ENCODE peak calls at places on chromosomes 1 and 21, in nine cellular contexts. W, S, T, Z, P, L, R, K and I are unnamed samples.

GRCh38 chr1:14961661-14962267 is 191.8 kb upstream of the TMEM51 start:
- DNase-seq in W (no peak), L (no peak), S (no peak), K (no peak), R (no peak), Z (no peak), P (no peak), T (no peak), I (no peak)

GRCh38 chr1:64038965-64039926 is 164.2 kb upstream of the UBE2U start:
- DNase-seq in W (no peak), Z (no peak), L (peak), R (peak), T (peak), S (no peak), K (no peak), P (no peak), I (peak)

GRCh38 chr1:2974701-2975301 is 46.5 kb upstream of the ACTRT2 start:
- DNase-seq in K (no peak), L (peak), T (no peak), S (no peak), R (peak), Z (no peak), W (no peak), P (no peak), I (no peak)

GRCh38 chr1:33930346-33931114 is 66.7 kb downstream of the HMGB4 start:
- DNase-seq in P (no peak), R (no peak), S (no peak), T (no peak), Z (no peak), L (no peak), W (no peak), K (no peak), I (no peak)

GRCh38 chr21:44953628-44954021 is 13.8 kb downstream of the SLX9 start:
- DNase-seq in S (no peak), P (no peak), T (no peak), Z (no peak), L (no peak), W (no peak), R (no peak), K (no peak), I (no peak)

GRCh38 chr21:42997053-42997452 is 22.7 kb downstream of the PKNOX1 start:
- DNase-seq in S (no peak), T (peak), W (no peak), L (peak), K (no peak), Z (no peak), P (no peak), R (no peak), I (peak)

GRCh38 chr21:41369105-41369914 is 7.5 kb downstream of the MX2 start:
- DNase-seq in T (no peak), L (peak), R (no peak), S (no peak), Z (no peak), P (peak), K (peak), W (peak), I (no peak)

GRCh38 chr1:164382384-164382783 is 176.6 kb upstream of the PBX1 start:
- DNase-seq in S (no peak), W (no peak), P (no peak), K (no peak), R (no peak), T (no peak), L (no peak), Z (no peak), I (no peak)

GRCh38 chr1:59478822-59479221 is 181.9 kb downstream of the FGGY start:
- DNase-seq in K (no peak), W (no peak), L (no peak), T (no peak), S (no peak), R (no peak), P (no peak), Z (no peak), I (no peak)

GRCh38 chr1:99181892-99182291 is 82.4 kb upstream of the PLPPR4 start:
- DNase-seq in R (no peak), T (no peak), K (no peak), Z (no peak), S (no peak), L (no peak), P (no peak), W (no peak), I (no peak)